ENCODE peak calls at places on chromosomes 3 and 15, in five cellular contexts. Y, H, U, N and F are unnamed samples.

GRCh38 chr15:67174864-67175573 is 79.4 kb downstream of the AAGAB start:
- DNase-seq in N (no peak), U (no peak), Y (peak; percentile 68), H (peak; percentile 84), F (peak; percentile 58)

GRCh38 chr3:154421067-154421466 is 8.9 kb downstream of the GPR149 start:
- DNase-seq in U (no peak), Y (no peak), H (no peak), N (no peak), F (no peak)

GRCh38 chr3:102733811-102734574 is 299.2 kb downstream of the ZPLD1 start:
- DNase-seq in Y (no peak), N (no peak), H (no peak), U (no peak), F (no peak)

GRCh38 chr3:169846458-169847193 is 23.1 kb downstream of the LRRC31 start:
- DNase-seq in U (peak; percentile 46), Y (peak; percentile 90), H (no peak), N (no peak), F (no peak)

GRCh38 chr3:161339517-161340500 is 31.5 kb downstream of the SPTSSB start:
- DNase-seq in U (no peak), N (no peak), H (no peak), Y (no peak), F (no peak)

GRCh38 chr3:134315286-134316106 is 58.8 kb downstream of the AMOTL2 start:
- DNase-seq in H (no peak), U (no peak), Y (peak; percentile 82), N (no peak), F (no peak)

GRCh38 chr3:139974809-139975425 is 39.9 kb downstream of the CLSTN2 start:
- DNase-seq in H (no peak), Y (no peak), U (no peak), N (no peak), F (no peak)

GRCh38 chr15:35481992-35482391 is 64.0 kb downstream of the DPH6 start:
- DNase-seq in U (no peak), N (no peak), Y (peak; percentile 79), H (peak; percentile 76), F (no peak)

GRCh38 chr15:82856397-82857170 is 47.2 kb downstream of the WHAMM start:
- DNase-seq in H (no peak), U (no peak), N (no peak), Y (no peak), F (no peak)

GRCh38 chr15:60464836-60465630 is 13.9 kb downstream of the ICE2 start:
- DNase-seq in H (no peak), N (no peak), U (no peak), Y (no peak), F (no peak)

GRCh38 chr3:81214626-81215025 is 546.8 kb downstream of the GBE1 start:
- DNase-seq in Y (peak; percentile 2), U (no peak), H (no peak), N (no peak), F (no peak)

GRCh38 chr15:81108427-81108826 is 25.6 kb upstream of the CFAP161 start:
- DNase-seq in Y (no peak), U (no peak), H (peak; percentile 11), N (no peak), F (peak; percentile 29)

GRCh38 chr3:170437696-170438407 is 19.2 kb downstream of the CLDN11 start:
- DNase-seq in U (no peak), H (peak; percentile 26), Y (no peak), N (no peak), F (no peak)

GRCh38 chr15:77457619-77458265 is 37.1 kb downstream of the HMG20A start:
- DNase-seq in N (no peak), Y (peak; percentile 68), H (no peak), U (no peak), F (no peak)

GRCh38 chr3:177676148-177676547 is 478.9 kb upstream of the TBL1XR1 start:
- DNase-seq in H (no peak), U (no peak), Y (no peak), N (no peak), F (no peak)

GRCh38 chr3:152474585-152474984 is 205.9 kb downstream of the MBNL1 start:
- DNase-seq in N (peak; percentile 37), U (peak; percentile 60), H (peak; percentile 71), Y (peak; percentile 84), F (peak; percentile 15)

GRCh38 chr3:15086263-15086662 is 12.7 kb downstream of the RBSN start:
- DNase-seq in Y (no peak), N (no peak), U (no peak), H (no peak), F (no peak)

GRCh38 chr3:46479021-46479420 is 14.3 kb upstream of the LTF start:
- DNase-seq in H (no peak), Y (no peak), U (no peak), N (no peak), F (no peak)

GRCh38 chr15:69679623-69680228 is 227.1 kb downstream of the RPLP1 start:
- DNase-seq in Y (no peak), H (no peak), N (no peak), U (peak; percentile 89), F (no peak)

GRCh38 chr3:114155370-114155821 is 23.5 kb downstream of the DRD3 start:
- DNase-seq in H (peak; percentile 61), U (no peak), N (peak; percentile 30), Y (peak; percentile 30), F (peak; percentile 17)

GRCh38 chr3:22713936-22714335 is 489.2 kb upstream of the UBE2E2 start:
- DNase-seq in N (no peak), Y (peak; percentile 4), H (peak; percentile 64), U (no peak), F (no peak)

GRCh38 chr3:7978104-7978457 is 523.5 kb upstream of the LMCD1 start:
- DNase-seq in U (no peak), N (no peak), Y (no peak), H (no peak), F (peak; percentile 42)

GRCh38 chr15:40103124-40103858 is 5.4 kb downstream of the BMF start:
- DNase-seq in U (no peak), H (no peak), Y (peak; percentile 79), N (no peak), F (peak; percentile 91)

GRCh38 chr3:34008191-34008590 is 209.8 kb downstream of the PDCD6IP start:
- DNase-seq in H (no peak), N (no peak), Y (peak; percentile 55), U (no peak), F (no peak)

GRCh38 chr3:150544726-150545125 is 1.6 kb downstream of the SERP1 start:
- DNase-seq in N (no peak), Y (peak; percentile 47), H (no peak), U (no peak), F (no peak)

GRCh38 chr3:110062711-110063110 is 725.4 kb upstream of the DPPA4 start:
- DNase-seq in Y (no peak), N (no peak), H (no peak), U (no peak), F (no peak)

GRCh38 chr3:18249126-18249525 is 176.0 kb downstream of the SATB1 start:
- DNase-seq in H (no peak), N (no peak), Y (no peak), U (no peak), F (no peak)

GRCh38 chr3:24545917-24546316 is 51.3 kb upstream of the THRB start:
- DNase-seq in H (no peak), U (no peak), Y (no peak), N (no peak), F (no peak)

GRCh38 chr3:65170357-65171090 is 482.7 kb upstream of the ADAMTS9 start:
- DNase-seq in H (peak; percentile 48), Y (peak; percentile 85), U (no peak), N (peak; percentile 27), F (peak; percentile 43)
- TF ChIP-seq RCOR1 in H (no peak), Y (no peak), U (no peak), N (no peak), F (peak; percentile 6)

GRCh38 chr15:63112871-63113270 is 8.8 kb upstream of the LACTB start:
- DNase-seq in U (no peak), H (no peak), Y (peak; percentile 36), N (no peak), F (no peak)
- TF ChIP-seq RCOR1 in U (no peak), H (no peak), Y (no peak), N (no peak), F (no peak)

DNA sequence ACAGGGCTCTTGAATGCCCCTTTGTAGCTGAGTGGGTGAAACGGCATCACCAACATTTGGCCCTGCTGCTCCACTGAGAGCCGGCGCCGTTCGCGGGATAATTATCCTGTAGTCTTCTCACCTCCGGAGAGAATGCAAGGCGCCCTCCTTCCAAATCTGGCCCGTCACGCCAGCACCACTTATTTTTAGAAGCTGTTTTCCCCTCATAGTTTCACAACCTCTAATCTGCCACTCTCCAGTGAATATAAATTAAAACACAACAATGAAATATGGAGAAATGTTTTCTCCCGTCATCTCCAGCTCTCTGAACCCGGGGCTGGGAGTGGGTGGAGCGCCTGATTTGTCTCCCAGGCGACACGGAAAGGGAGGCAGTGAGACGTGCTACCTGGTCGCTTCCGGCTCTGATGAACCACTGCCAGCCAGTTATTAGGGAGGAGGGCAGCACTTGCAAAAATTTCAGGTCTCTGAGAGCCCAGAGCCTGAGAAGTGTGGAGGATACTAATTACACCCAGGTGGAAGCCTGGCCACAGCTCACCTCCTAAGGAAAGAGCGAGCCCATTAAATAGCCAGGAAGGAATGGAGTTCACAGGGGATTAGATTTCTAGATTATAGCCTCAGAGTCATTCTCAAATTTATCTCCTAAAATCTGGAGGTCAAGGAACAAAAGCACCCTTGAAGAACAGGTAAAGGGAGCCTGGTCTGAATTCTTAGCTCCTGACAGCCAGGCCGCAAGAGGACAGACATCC is 58.8 kb downstream of the LIPC start:
- DNase-seq in H (no peak), Y (no peak), N (no peak), U (no peak), F (no peak)
- TF ChIP-seq RCOR1 in H (no peak), Y (no peak), N (no peak), U (no peak), F (no peak)

DNA sequence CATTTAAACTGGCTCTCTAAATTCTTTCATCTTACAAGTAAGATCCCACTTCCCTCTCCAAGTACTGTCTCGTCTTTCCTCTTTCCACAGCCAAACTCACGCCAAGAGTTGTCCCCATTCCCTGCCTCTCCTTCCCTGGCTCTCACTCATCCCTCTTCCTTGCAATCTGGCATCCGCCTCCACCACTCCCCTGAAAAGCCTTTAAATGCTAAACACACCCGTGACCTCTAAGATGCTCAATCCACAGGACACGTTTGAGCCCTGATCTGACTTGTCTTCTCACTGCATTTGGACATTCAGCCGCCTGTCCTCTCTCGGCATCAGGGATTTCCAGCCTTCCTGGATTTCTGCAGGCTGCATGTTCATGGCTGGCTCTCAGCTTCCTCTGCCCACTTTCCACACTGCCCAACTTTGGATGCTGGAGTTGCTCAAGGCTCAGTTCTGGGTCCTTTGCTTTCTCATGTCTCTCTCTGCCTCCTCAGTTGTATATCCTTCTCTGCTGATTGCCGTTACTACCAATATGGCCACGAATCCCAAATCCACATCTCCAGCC is 7.7 kb upstream of the INSYN1 start:
- DNase-seq in N (no peak), U (no peak), H (no peak), Y (no peak), F (no peak)
- TF ChIP-seq RCOR1 in N (no peak), U (no peak), H (no peak), Y (no peak), F (no peak)